ENCODE peak calls at places on chromosomes 4 and X, in nine cellular contexts. B is heart left ventricle, Z is uterus, Y is IMR-90, Q is upper lobe of left lung, E is Peyer's patch, T is adrenal gland, P is NB4, W is lower leg skin. S is an unnamed sample.

GRCh38 chrX:155544886-155545285 is 67.9 kb downstream of the TMLHE start:
- DNase-seq in B (no peak), Z (no peak), Y (no peak), Q (no peak), E (no peak), T (no peak), P (no peak), W (no peak), S (no peak)

GRCh38 chr4:80185787-80186548 is 11.3 kb upstream of the PRDM8 start:
- DNase-seq in B (no peak), Z (no peak), Y (peak; percentile 35), Q (no peak), E (no peak), T (no peak), P (no peak), W (no peak), S (no peak)

GRCh38 chrX:154019633-154020499 is at the start of gene IRAK1:
- DNase-seq in B (peak; percentile 66), Z (no peak), Y (peak; percentile 52), Q (peak; percentile 59), E (peak; percentile 42), T (peak; percentile 53), P (peak; percentile 77), W (no peak), S (no peak)

GRCh38 chr4:142984871-142985585 is 138.9 kb upstream of the INPP4B start:
- DNase-seq in B (no peak), Z (no peak), Y (peak; percentile 17), Q (no peak), E (no peak), T (no peak), P (peak; percentile 7), W (no peak), S (no peak)

GRCh38 chrX:642436-643210 is 12.0 kb downstream of the SHOX start:
- DNase-seq in B (no peak), Z (no peak), Y (no peak), Q (no peak), E (no peak), T (no peak), P (no peak), W (no peak), S (no peak)

GRCh38 chr4:147981305-147981704 is 249.4 kb downstream of the ARHGAP10 start:
- DNase-seq in B (no peak), Z (no peak), Y (peak; percentile 83), Q (no peak), E (no peak), T (no peak), P (no peak), W (no peak), S (no peak)

GRCh38 chr4:188107931-188108843 is 1.2 kb downstream of the TRIML2 start:
- DNase-seq in B (no peak), Z (no peak), Y (peak; percentile 49), Q (no peak), E (no peak), T (no peak), P (no peak), W (no peak), S (no peak)

GRCh38 chrX:35726176-35726575 is 72.0 kb upstream of the MAGEB16 start:
- DNase-seq in B (no peak), Z (no peak), Y (peak; percentile 3), Q (no peak), E (no peak), T (no peak), P (peak; percentile 14), W (no peak), S (no peak)

GRCh38 chrX:38117485-38117884 is 103.2 kb downstream of the SRPX start:
- DNase-seq in B (no peak), Z (no peak), Y (peak; percentile 24), Q (no peak), E (no peak), T (no peak), P (no peak), W (no peak), S (no peak)

GRCh38 chr4:148986951-148987350 is 544.7 kb upstream of the NR3C2 start:
- DNase-seq in B (no peak), Z (no peak), Y (no peak), Q (no peak), E (no peak), T (no peak), P (no peak), W (no peak), S (no peak)

DNA sequence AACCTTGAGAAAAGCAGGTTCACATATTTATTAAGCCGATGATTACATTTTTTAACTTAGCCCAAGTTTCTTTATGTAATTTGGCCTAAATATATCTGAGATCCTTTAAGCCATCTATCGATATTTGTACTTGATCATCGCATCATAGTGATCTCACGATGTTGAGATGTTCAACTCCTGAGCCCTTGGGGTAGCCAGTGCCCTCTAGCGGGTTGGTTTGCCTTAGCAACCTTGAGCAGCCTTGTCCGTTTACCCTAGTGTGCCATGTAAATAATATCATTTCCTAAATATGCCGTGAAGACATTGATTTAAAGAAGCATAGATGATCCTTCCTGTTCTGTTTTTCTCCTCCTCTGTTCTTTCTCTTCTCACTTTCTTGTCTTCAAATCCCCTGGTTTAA is 432.2 kb downstream of the RPA4 start:
- DNase-seq in B (no peak), Z (no peak), Y (no peak), Q (no peak), E (no peak), T (no peak), P (no peak), W (no peak), S (no peak)
- TF ChIP-seq CTCF in B (no peak), Z (no peak), Y (no peak), Q (no peak), E (no peak), T (no peak), P (no peak), W (no peak), S (no peak)

GRCh38 chrX:136650811-136651210 is 2.9 kb downstream of the CD40LG start:
- DNase-seq in B (no peak), Z (no peak), Y (no peak), Q (no peak), E (no peak), T (no peak), P (no peak), W (no peak), S (no peak)
- H3K4me3 ChIP-seq in B (no peak overlapping the region), Z (no peak overlapping the region), Y (no peak overlapping the region), Q (no peak overlapping the region), E (peak overlapping the region; percentile 13), T (no peak overlapping the region), P (no peak overlapping the region), W (no peak overlapping the region), S (no peak overlapping the region)

GRCh38 chr4:15936495-15936894 is 2.0 kb downstream of the FGFBP1 start:
- DNase-seq in B (no peak), Z (no peak), Y (no peak), Q (peak; percentile 70), E (no peak), T (no peak), P (no peak), W (peak; percentile 45), S (no peak)
- TF ChIP-seq POLR2A in B (no peak), Z (no peak), Y (no peak), Q (no peak), E (no peak), T (no peak), P (no peak), W (no peak), S (no peak)

DNA sequence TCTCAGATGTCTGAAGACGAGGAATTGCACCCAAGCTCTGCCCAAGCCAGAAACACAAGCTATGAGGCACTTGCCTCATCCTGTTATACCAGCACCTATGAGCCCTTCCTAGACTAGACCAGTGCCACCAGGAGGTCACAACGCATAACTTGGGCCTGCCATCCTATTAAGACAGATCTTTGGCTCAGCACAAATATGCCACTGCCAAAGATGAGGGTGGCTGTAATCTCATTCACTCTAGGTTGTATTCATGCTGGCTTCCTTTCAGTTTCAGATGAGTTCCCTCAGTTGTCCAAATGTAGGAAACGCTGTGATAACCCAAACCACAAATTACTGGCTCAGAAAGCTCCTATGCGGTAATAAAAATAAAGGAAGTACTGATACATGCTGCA is 76.5 kb upstream of the CITED1 start:
- DNase-seq in B (peak; percentile 29), Z (no peak), Y (no peak), Q (no peak), E (no peak), T (no peak), P (peak; percentile 65), W (no peak), S (no peak)
- TF ChIP-seq CTCF in B (no peak), Z (no peak), Y (no peak), Q (no peak), E (no peak), T (no peak), P (no peak), W (no peak), S (no peak)

S was measured in breast epithelium.